ENCODE peak calls at places on chromosomes 1 and 21, in eight cellular contexts. A is CD4-positive, alpha-beta T cell; K is brain microvascular endothelial cell; L is aorta; B is uterus; E is heart right ventricle; S is neuronal stem cell; W is AG04450. U is an unnamed sample. For H3K27me3, the result is how much of the 10 kb centered on the place peaks cover.

GRCh38 chr1:209356909-209357498 is 226.5 kb upstream of the CAMK1G start:
- DNase-seq in S (no peak), L (no peak), A (no peak), B (no peak), K (no peak), E (no peak), W (no peak), U (no peak)

GRCh38 chr21:46256501-46256994 is 28.0 kb upstream of the LSS start:
- DNase-seq in B (no peak), E (peak), K (no peak), A (no peak), L (peak), W (no peak), S (no peak), U (no peak)

GRCh38 chr1:44603718-44604117 is 70.6 kb downstream of the TMEM53 start:
- DNase-seq in L (peak), E (no peak), A (no peak), W (no peak), B (no peak), S (no peak), K (no peak), U (no peak)

GRCh38 chr1:178645826-178646200 is 79.2 kb upstream of the RALGPS2 start:
- DNase-seq in B (no peak), A (no peak), S (no peak), K (peak), L (no peak), W (no peak), E (no peak), U (no peak)

GRCh38 chr1:47761201-47761930 is 235.8 kb downstream of the TRABD2B start:
- DNase-seq in E (no peak), L (peak), B (no peak), S (no peak), K (no peak), A (no peak), W (no peak), U (no peak)

GRCh38 chr1:18939398-18940302 is 16.8 kb downstream of the IFFO2 start:
- DNase-seq in L (no peak), K (no peak), B (no peak), S (no peak), E (no peak), W (no peak), A (no peak), U (no peak)

GRCh38 chr1:89126602-89127001 is 688 bp upstream of the GBP2 start:
- DNase-seq in B (no peak), L (no peak), W (no peak), E (no peak), S (no peak), K (no peak), A (peak), U (no peak)

GRCh38 chr21:31447477-31447876 is 103.4 kb upstream of the TIAM1 start:
- DNase-seq in B (no peak), W (no peak), E (no peak), L (no peak), K (peak), A (no peak), S (no peak), U (no peak)

GRCh38 chr1:107000907-107001306 is 55.6 kb upstream of the PRMT6 start:
- DNase-seq in E (no peak), A (no peak), B (no peak), L (no peak), K (no peak), W (no peak), S (no peak), U (no peak)

GRCh38 chr1:26345718-26346117 is 8.2 kb downstream of the CRYBG2 start:
- DNase-seq in E (no peak), B (no peak), A (no peak), W (no peak), S (no peak), K (no peak), L (no peak), U (no peak)

GRCh38 chr1:210025870-210026269 is 87.9 kb downstream of the SYT14 start:
- DNase-seq in S (no peak), B (no peak), L (no peak), A (no peak), E (no peak), K (no peak), W (no peak), U (no peak)

GRCh38 chr1:24481098-24481497 is 21.5 kb upstream of the RCAN3 start:
- DNase-seq in S (no peak), K (no peak), B (no peak), E (peak), W (no peak), A (peak), L (no peak), U (no peak)

GRCh38 chr1:196295766-196296165 is 312.5 kb downstream of the KCNT2 start:
- DNase-seq in K (no peak), A (no peak), E (no peak), B (no peak), S (no peak), L (no peak), W (no peak), U (no peak)

GRCh38 chr1:79981483-79981882 is 975.0 kb upstream of the ADGRL4 start:
- DNase-seq in W (no peak), B (no peak), A (no peak), K (no peak), L (no peak), S (no peak), E (peak), U (no peak)

GRCh38 chr1:8780405-8780804 is 37.0 kb downstream of the RERE start:
- DNase-seq in E (no peak), L (no peak), B (no peak), A (no peak), W (no peak), S (no peak), K (no peak), U (no peak)

GRCh38 chr1:244060117-244060516 is 9.0 kb downstream of the ZBTB18 start:
- DNase-seq in A (no peak), B (no peak), L (no peak), K (no peak), W (no peak), E (no peak), S (no peak), U (no peak)

GRCh38 chr21:35520302-35520701 is 471.2 kb upstream of the RUNX1 start:
- DNase-seq in A (no peak), K (no peak), S (no peak), W (no peak), E (no peak), L (no peak), B (no peak), U (no peak)

GRCh38 chr1:30682396-30683275 is 40.7 kb downstream of the MATN1 start:
- DNase-seq in E (no peak), A (no peak), L (peak), K (no peak), S (no peak), W (no peak), B (peak), U (peak)

GRCh38 chr1:77796695-77797405 is 17.4 kb downstream of the MIGA1 start:
- DNase-seq in W (no peak), S (no peak), A (no peak), L (no peak), K (no peak), E (no peak), B (no peak), U (no peak)

GRCh38 chr1:158161458-158161857 is 19.2 kb upstream of the CD1D start:
- DNase-seq in W (no peak), A (no peak), B (no peak), K (no peak), E (no peak), L (no peak), S (no peak), U (no peak)

GRCh38 chr1:5779608-5780323 is 212.5 kb downstream of the NPHP4 start:
- DNase-seq in A (no peak), B (no peak), K (no peak), E (no peak), L (no peak), S (no peak), W (no peak), U (no peak)

GRCh38 chr21:45323487-45324380 is 36.0 kb upstream of the POFUT2 start:
- DNase-seq in B (no peak), E (no peak), L (peak), K (no peak), A (no peak), W (no peak), S (no peak), U (no peak)

GRCh38 chr1:87131809-87132663 is 196.6 kb upstream of the LMO4 start:
- DNase-seq in K (peak), L (peak), S (peak), E (peak), A (peak), W (no peak), B (peak), U (peak)

GRCh38 chr1:236638935-236639334 is 34.6 kb upstream of the HEATR1 start:
- DNase-seq in E (peak), A (no peak), L (no peak), B (no peak), W (no peak), K (no peak), S (no peak), U (no peak)
- H3K27ac ChIP-seq in E (peak), A (no peak), L (no peak), B (no peak), W (no peak), K (no peak), S (no peak), U (no peak)

DNA sequence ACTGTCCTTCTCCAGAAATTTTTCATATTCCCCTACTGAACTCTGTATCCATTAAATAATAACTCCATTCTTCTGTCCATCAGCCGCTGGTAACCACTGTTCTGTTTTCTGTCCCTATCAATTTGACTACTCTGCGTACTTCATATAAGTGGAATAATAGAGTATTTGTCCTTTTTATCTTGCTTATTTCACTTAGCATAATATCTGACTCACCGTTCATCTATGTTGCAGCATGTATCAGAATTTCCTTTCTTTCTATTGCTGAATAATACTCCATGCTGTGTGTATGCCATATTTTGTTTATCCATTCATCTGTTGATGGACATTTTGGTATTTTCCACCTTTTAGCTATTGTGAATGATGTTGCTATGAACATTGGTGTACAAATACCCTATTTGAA is 71.9 kb downstream of the CEP350 start:
- DNase-seq in W (no peak), E (no peak), B (no peak), S (no peak), L (no peak), A (no peak), K (peak), U (no peak)
- H3K27me3 ChIP-seq in W (under half), E (under half), B (under half), S (under half), L (under half), A (under half), K (under half), U (under half)

GRCh38 chr1:118210051-118210722 is 25.2 kb upstream of the SPAG17 start:
- DNase-seq in A (no peak), L (no peak), E (no peak), W (no peak), B (no peak), K (no peak), S (no peak), U (no peak)

GRCh38 chr1:118209648-118210047 is 24.6 kb upstream of the SPAG17 start:
- DNase-seq in B (no peak), E (no peak), W (no peak), L (no peak), S (no peak), K (no peak), A (no peak), U (no peak)

GRCh38 chr1:118204106-118204505 is 19.1 kb upstream of the SPAG17 start:
- DNase-seq in S (no peak), L (no peak), K (no peak), W (no peak), A (no peak), B (no peak), E (no peak), U (no peak)

GRCh38 chr1:118204648-118205047 is 19.6 kb upstream of the SPAG17 start:
- DNase-seq in S (no peak), W (no peak), K (no peak), E (no peak), B (no peak), L (no peak), A (no peak), U (no peak)

GRCh38 chr1:118206966-118207365 is 21.9 kb upstream of the SPAG17 start:
- DNase-seq in K (no peak), W (no peak), L (no peak), E (no peak), S (no peak), B (no peak), A (no peak), U (no peak)
- H3K27ac ChIP-seq in K (no peak), W (no peak), L (no peak), E (no peak), S (no peak), B (no peak), A (no peak), U (no peak)

DNA sequence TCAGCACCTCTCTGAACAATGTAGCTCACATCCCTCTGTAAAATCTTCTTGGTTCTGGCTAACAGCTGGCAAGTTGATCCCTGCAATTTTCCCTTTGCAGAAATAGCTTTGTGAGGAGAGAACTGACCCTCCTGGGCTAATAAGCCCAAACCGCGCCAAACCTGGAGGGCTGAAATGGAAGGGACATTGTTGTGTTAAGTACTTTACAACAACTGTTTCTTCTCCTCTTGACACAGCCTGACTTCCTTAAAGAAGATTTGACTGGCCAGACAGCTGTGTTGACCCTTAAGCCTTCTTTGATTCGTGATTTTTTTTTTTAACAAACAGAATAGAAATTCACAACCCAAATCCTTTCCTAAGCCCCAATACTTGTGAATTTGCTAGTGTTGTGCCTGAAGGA is 5.7 kb downstream of the LMX1A start:
- DNase-seq in A (no peak), B (no peak), W (no peak), S (peak), E (no peak), K (no peak), L (no peak), U (peak)
- H3K27me3 ChIP-seq in A (half or more), B (under half), W (under half), S (under half), E (half or more), K (half or more), L (under half), U (under half)

DNA sequence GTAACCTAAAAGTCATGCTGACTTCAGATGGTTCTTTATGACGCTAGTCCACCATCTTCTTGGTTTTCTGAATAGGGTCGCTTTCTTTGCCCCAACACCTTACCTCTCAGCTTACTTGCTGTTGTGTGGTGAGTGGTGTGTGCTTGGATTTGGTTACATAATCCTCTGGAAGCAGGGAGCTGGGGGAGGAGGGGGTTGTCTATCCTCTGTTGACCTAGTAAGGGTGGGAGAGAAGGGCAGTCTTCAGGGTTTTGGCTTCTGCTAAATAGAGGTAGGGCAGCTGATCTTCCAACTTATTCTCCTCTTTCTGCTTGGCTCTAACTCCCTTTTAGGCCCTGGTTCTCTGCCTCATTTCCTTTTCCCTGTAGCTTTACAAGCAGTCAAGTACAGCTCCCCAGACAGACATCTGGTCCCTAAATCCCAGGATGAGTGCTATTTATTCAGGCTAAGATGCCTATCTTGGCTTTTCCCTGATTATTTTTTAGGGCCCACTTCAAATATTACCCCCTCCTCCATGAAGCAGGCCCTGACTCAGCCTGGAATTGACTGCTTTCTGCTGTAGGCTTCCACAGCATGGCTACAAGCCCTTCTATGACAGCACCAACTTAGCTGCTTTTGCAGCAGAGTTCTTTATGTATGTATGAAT is 6.4 kb upstream of the REN start:
- DNase-seq in B (no peak), W (no peak), K (no peak), L (no peak), E (no peak), S (no peak), A (no peak), U (peak)
- H3K27ac ChIP-seq in B (no peak), W (no peak), K (no peak), L (no peak), E (no peak), S (no peak), A (no peak), U (peak)

DNA sequence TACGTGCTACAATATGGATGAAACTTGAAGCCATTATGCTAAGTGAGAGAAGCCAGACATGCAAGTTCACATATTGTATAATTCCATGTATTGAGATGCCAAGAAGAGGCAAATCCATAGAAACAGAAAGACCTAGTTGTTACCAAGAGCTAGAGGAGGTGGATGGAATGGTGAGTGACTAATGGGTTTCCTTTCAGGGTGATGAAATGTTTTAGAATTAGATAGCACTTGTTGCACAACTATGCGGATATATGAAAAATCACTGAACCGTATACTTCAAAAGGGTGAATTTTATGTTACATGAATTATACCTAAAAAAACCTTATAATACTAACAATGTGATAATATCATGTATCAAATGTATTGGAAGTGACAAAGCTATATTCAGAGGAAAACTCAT is 18.1 kb downstream of the EPHA10 start:
- DNase-seq in A (no peak), E (no peak), S (no peak), B (no peak), L (no peak), W (no peak), K (no peak), U (no peak)
- H3K27me3 ChIP-seq in A (under half), E (under half), S (under half), B (under half), L (under half), W (under half), K (under half), U (under half)

GRCh38 chr1:182965096-182965495 is 12.1 kb upstream of the SHCBP1L start:
- DNase-seq in W (no peak), A (no peak), E (no peak), B (no peak), L (no peak), K (no peak), S (no peak), U (no peak)
- H3K27ac ChIP-seq in W (no peak), A (no peak), E (no peak), B (no peak), L (no peak), K (no peak), S (peak), U (no peak)

GRCh38 chr1:7629465-7630195 is 141.5 kb upstream of the VAMP3 start:
- DNase-seq in K (no peak), A (no peak), B (no peak), L (no peak), W (no peak), S (no peak), E (no peak), U (no peak)
- H3K27me3 ChIP-seq in K (under half), A (under half), B (under half), L (under half), W (half or more), S (under half), E (under half), U (under half)

GRCh38 chr21:38298833-38299232 is 42.0 kb downstream of the KCNJ15 start:
- DNase-seq in B (no peak), L (no peak), E (no peak), A (no peak), S (no peak), K (no peak), W (no peak), U (no peak)

GRCh38 chr21:38299651-38300050 is 42.9 kb downstream of the KCNJ15 start:
- DNase-seq in W (no peak), B (no peak), K (no peak), E (no peak), S (no peak), L (no peak), A (no peak), U (no peak)

GRCh38 chr21:38297871-38298270 is 41.1 kb downstream of the KCNJ15 start:
- DNase-seq in S (no peak), E (no peak), W (no peak), L (no peak), B (no peak), A (no peak), K (no peak), U (no peak)

GRCh38 chr21:38295997-38296764 is 39.4 kb downstream of the KCNJ15 start:
- DNase-seq in E (peak), L (no peak), B (no peak), S (no peak), K (no peak), W (no peak), A (no peak), U (no peak)

GRCh38 chr21:38297193-38297592 is 40.4 kb downstream of the KCNJ15 start:
- DNase-seq in E (no peak), L (no peak), A (no peak), S (no peak), W (no peak), K (peak), B (no peak), U (no peak)
- H3K27ac ChIP-seq in E (peak), L (no peak), A (no peak), S (no peak), W (no peak), K (no peak), B (no peak), U (no peak)